ENCODE peak calls at places on chromosomes 4 and X, in four cellular contexts. G is breast epithelium, E is ovary, I is tibial artery. C is an unnamed sample. For H3K36me3 and H3K9me3, the result is how much of the 10 kb centered on the place peaks cover.

GRCh38 chrX:85051627-85052026 is 48.0 kb downstream of the APOOL start:
- DNase-seq in E (no peak), G (no peak), I (no peak), C (no peak)

GRCh38 chr4:31160146-31160545 is 440.0 kb downstream of the PCDH7 start:
- DNase-seq in E (no peak), G (no peak), I (no peak), C (no peak)

GRCh38 chrX:136146614-136147319 is 566 bp upstream of the FHL1 start:
- DNase-seq in E (peak), G (no peak), I (no peak), C (no peak)

GRCh38 chr4:20217951-20218350 is 33.8 kb upstream of the SLIT2 start:
- DNase-seq in I (no peak), E (no peak), G (no peak), C (no peak)

GRCh38 chr4:187480146-187481145 is 515.1 kb upstream of the ZFP42 start:
- DNase-seq in E (no peak), I (no peak), G (peak), C (no peak)

GRCh38 chrX:134423606-134424005 is 36.4 kb upstream of the HPRT1 start:
- DNase-seq in G (no peak), E (no peak), I (no peak), C (no peak)

GRCh38 chr4:186081202-186081807 is 12.3 kb downstream of the TLR3 start:
- DNase-seq in G (no peak), I (no peak), E (no peak), C (no peak)

GRCh38 chrX:132367314-132367713 is 121.5 kb downstream of the MBNL3 start:
- DNase-seq in G (no peak), E (no peak), I (no peak), C (no peak)

GRCh38 chr4:68338625-68339024 is 11.3 kb downstream of the YTHDC1 start:
- DNase-seq in I (no peak), G (no peak), E (no peak), C (no peak)

GRCh38 chrX:30800901-30801300 is 88.2 kb downstream of the TAB3 start:
- DNase-seq in G (no peak), E (no peak), I (no peak), C (no peak)

GRCh38 chrX:34881671-34882070 is 60.9 kb upstream of the FAM47B start:
- DNase-seq in E (no peak), G (no peak), I (no peak), C (no peak)

GRCh38 chrX:24245201-24245600 is 68.7 kb downstream of the SUPT20HL2 start:
- DNase-seq in G (no peak), E (no peak), I (no peak), C (no peak)

GRCh38 chr4:32962100-32962499 is 2241.9 kb downstream of the PCDH7 start:
- DNase-seq in I (no peak), E (no peak), G (no peak), C (no peak)

GRCh38 chrX:97027384-97027922 is 143.7 kb downstream of the RPA4 start:
- DNase-seq in G (no peak), I (no peak), E (no peak), C (no peak)

GRCh38 chr4:165828928-165829327 is 44.1 kb upstream of the TLL1 start:
- DNase-seq in E (no peak), G (no peak), I (no peak), C (no peak)

GRCh38 chr4:38753021-38753806 is 29.6 kb downstream of the TLR10 start:
- DNase-seq in E (peak), G (peak), I (peak), C (no peak)

GRCh38 chrX:135591871-135592270 is 71.4 kb downstream of the INTS6L start:
- DNase-seq in E (no peak), I (no peak), G (no peak), C (no peak)

GRCh38 chrX:37871626-37872302 is 24.4 kb upstream of the DYNLT3 start:
- DNase-seq in I (peak), G (no peak), E (no peak), C (no peak)

GRCh38 chr4:141860974-141861373 is 224.6 kb downstream of the IL15 start:
- DNase-seq in E (no peak), I (no peak), G (no peak), C (no peak)

GRCh38 chrX:151505796-151506195 is 57.7 kb upstream of the PASD1 start:
- DNase-seq in G (no peak), I (no peak), E (no peak), C (no peak)

GRCh38 chrX:66731398-66731797 is 92.5 kb upstream of the EDA2R start:
- DNase-seq in G (no peak), E (no peak), I (no peak), C (no peak)

GRCh38 chr4:4720671-4721070 is 138.8 kb upstream of the MSX1 start:
- DNase-seq in I (no peak), E (no peak), G (no peak), C (no peak)

GRCh38 chr4:188341428-188341827 is 202.2 kb downstream of the TRIML1 start:
- DNase-seq in I (no peak), G (no peak), E (no peak), C (no peak)

GRCh38 chr4:78031457-78031856 is 25.7 kb upstream of the FRAS1 start:
- DNase-seq in E (no peak), I (no peak), G (no peak), C (no peak)

GRCh38 chr4:9800878-9801277 is 19.4 kb downstream of the DRD5 start:
- DNase-seq in G (no peak), E (no peak), I (no peak), C (no peak)

GRCh38 chr4:48945981-48946380 is 39.4 kb upstream of the OCIAD2 start:
- DNase-seq in I (no peak), E (no peak), G (no peak), C (no peak)

GRCh38 chr4:67897686-67898085 is 13.9 kb upstream of the TMPRSS11D start:
- DNase-seq in I (no peak), E (no peak), G (no peak), C (no peak)

GRCh38 chr4:119579823-119580222 is 48.8 kb downstream of the PDE5A start:
- DNase-seq in G (no peak), E (no peak), I (no peak), C (no peak)

GRCh38 chr4:48196758-48197504 is 62.9 kb upstream of the TXK start:
- DNase-seq in E (no peak), G (no peak), I (no peak), C (no peak)

GRCh38 chr4:139876328-139876941 is 210.8 kb downstream of the MGST2 start:
- DNase-seq in I (no peak), G (no peak), E (no peak), C (no peak)

GRCh38 chr4:76535603-76536380 is 100.8 kb downstream of the SHROOM3 start:
- DNase-seq in E (no peak), G (no peak), I (no peak), C (no peak)

GRCh38 chrX:132226169-132226568 is 6.9 kb upstream of the RAP2C start:
- DNase-seq in E (no peak), G (no peak), I (no peak), C (no peak)

DNA sequence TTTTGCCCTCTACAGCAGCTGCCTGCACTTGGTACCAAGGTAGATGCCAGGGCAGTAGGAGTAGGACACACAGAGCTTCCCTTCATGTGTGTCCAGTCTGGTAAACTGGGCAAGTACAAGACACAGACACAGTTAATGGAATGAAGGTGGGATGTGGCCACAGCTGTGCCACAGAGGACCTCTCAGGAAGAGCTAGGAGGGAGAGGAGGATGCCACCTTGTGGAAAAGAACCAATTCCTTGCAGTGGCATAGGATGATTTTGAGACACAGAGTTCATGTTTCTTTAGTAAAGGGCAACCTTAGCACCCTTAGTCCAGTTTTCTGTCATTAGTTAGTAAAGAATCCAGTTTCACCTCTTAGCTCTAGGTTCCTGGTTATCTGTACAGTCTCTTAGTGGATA is 36.3 kb upstream of the TBC1D14 start:
- DNase-seq in E (no peak), G (no peak), I (no peak), C (no peak)
- H3K36me3 ChIP-seq in E (under half), G (under half), I (half or more), C (under half)

GRCh38 chr4:168881754-168882153 is 128.3 kb downstream of the CBR4 start:
- DNase-seq in E (no peak), G (no peak), I (no peak), C (no peak)

GRCh38 chr4:168880811-168881595 is 129.1 kb downstream of the CBR4 start:
- DNase-seq in G (peak), I (no peak), E (no peak), C (no peak)

GRCh38 chr4:168883513-168883912 is 126.5 kb downstream of the CBR4 start:
- DNase-seq in I (no peak), G (no peak), E (no peak), C (no peak)

GRCh38 chr4:168884251-168885124 is 125.6 kb downstream of the CBR4 start:
- DNase-seq in I (no peak), E (no peak), G (no peak), C (no peak)

DNA sequence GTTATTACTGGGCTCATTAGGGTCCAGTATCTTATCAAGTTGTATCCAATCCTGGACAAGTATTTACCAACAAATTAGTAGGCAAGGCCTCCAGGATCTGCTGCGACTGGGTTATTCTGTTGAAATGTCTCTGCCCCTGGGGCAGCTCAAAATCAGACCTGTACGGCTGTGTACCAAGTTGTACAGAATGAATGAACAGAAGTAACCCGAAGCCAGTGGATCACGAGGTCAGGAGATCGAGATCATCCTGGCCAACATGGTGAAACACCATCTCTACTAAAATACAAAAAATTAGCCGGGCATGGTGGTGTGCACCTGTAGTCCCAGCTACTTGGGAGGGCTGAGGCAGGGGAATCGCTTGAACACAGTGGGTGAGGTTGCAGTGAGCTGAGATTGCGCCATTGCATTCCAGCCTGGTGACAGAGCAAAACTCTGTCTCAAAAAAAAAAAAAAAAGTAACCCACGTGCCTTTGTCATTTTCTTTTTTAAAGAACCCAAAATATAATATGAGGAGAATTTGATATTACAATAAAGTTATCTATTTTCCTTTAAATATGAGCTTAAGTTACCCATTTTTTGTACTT is 127.3 kb downstream of the CBR4 start:
- DNase-seq in I (no peak), E (no peak), G (no peak), C (no peak)
- H3K4me3 ChIP-seq in I (no peak), E (no peak), G (no peak), C (no peak)

GRCh38 chrX:68059469-68059868 is 373.8 kb downstream of the OPHN1 start:
- DNase-seq in I (no peak), E (no peak), G (no peak), C (no peak)

GRCh38 chrX:68060506-68061205 is 372.6 kb downstream of the OPHN1 start:
- DNase-seq in G (no peak), I (no peak), E (no peak), C (no peak)

DNA sequence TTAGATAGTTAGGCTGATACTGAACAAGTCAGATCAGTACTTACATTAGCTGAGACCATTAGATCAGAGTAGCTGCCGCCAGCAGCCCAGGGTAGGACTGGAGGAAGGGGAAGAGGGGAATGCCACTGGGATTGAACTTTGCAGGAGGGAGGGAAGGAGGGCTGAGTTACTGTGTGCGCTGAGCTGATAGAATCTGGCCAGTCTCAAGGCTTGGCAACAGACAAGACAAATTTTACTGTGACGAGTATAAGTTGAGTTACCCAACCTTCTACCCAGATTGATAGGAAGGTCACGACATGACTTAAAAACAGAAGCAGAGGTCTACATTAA is 372.1 kb downstream of the OPHN1 start:
- DNase-seq in E (no peak), G (no peak), I (no peak), C (no peak)
- H3K9me3 ChIP-seq in E (under half), G (under half), I (under half), C (under half)

DNA sequence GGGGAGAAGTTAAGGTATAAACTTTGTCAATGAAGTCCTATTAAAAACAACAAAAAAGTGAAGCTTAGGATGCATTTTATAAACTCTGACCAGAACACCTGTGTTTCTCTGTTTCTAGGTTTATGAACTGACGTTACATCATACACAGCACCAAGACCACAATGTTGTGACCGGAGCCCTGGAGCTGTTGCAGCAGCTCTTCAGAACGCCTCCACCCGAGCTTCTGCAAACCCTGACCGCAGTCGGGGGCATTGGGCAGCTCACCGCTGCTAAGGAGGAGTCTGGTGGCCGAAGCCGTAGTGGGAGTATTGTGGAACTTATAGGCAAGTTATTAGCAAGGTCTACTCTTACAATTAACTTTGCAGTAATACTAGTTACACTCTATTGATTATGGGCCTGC is 46.6 kb downstream of the HTT start:
- DNase-seq in E (no peak), G (no peak), I (no peak), C (no peak)
- H3K36me3 ChIP-seq in E (under half), G (under half), I (half or more), C (under half)

GRCh38 chr4:85779165-85779564 is 304.2 kb downstream of the ARHGAP24 start:
- DNase-seq in G (no peak), I (no peak), E (no peak), C (no peak)
- H3K4me3 ChIP-seq in G (peak), I (peak), E (peak), C (no peak)

GRCh38 chrX:41846714-41847113 is 76.6 kb downstream of the CASK start:
- DNase-seq in E (no peak), G (no peak), I (no peak), C (no peak)
- H3K9me3 ChIP-seq in E (under half), G (under half), I (under half), C (under half)

DNA sequence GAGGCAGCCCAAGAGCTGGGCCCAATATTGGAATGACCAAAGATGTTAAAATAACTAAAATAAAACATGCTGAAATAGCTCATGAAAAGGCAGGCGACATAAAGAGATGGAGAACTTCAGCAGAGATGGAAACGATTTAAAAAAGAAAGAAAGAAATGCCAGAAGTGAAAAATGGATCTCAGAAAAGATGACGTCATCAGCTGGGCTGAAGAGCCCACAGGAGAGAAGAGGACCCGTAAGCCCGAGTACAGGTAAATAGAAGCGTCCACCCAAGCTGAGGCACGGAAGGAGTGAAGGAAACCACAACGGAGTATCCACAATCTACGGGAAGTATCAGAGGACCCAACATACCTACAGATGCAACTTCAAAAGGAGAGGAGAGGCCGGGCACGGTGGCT is 112.8 kb downstream of the AFAP1 start:
- DNase-seq in I (no peak), G (no peak), E (no peak), C (no peak)
- H3K36me3 ChIP-seq in I (under half), G (under half), E (under half), C (under half)

C was measured in effector memory CD4-positive, alpha-beta T cell.